ENCODE peak calls at places on chromosome 9, in five cellular contexts. U is suprapubic skin, G is GM12878, H is sigmoid colon, X is transverse colon. J is an unnamed sample.

GRCh38 chr9:13145340-13145739 is 134.2 kb downstream of the MPDZ start:
- DNase-seq in G (no peak), X (no peak), U (no peak), H (no peak), J (no peak)

GRCh38 chr9:31136524-31136923 is 1247.9 kb upstream of the ACO1 start:
- DNase-seq in G (no peak), H (no peak), X (no peak), U (no peak), J (no peak)

GRCh38 chr9:114246558-114246957 is 76.3 kb upstream of the ORM1 start:
- DNase-seq in X (no peak), G (no peak), U (no peak), H (no peak), J (no peak)

GRCh38 chr9:114811301-114811700 is 5.5 kb upstream of the TNFSF15 start:
- DNase-seq in U (no peak), X (no peak), H (no peak), G (no peak), J (no peak)

GRCh38 chr9:121861501-121862180 is 210.2 kb downstream of the DAB2IP start:
- DNase-seq in U (no peak), X (peak), G (no peak), H (no peak), J (no peak)

GRCh38 chr9:127806871-127807270 is 4.2 kb downstream of the FPGS start:
- DNase-seq in H (no peak), G (no peak), U (no peak), X (no peak), J (no peak)

GRCh38 chr9:17723656-17724055 is 144.8 kb downstream of the SH3GL2 start:
- DNase-seq in U (no peak), X (no peak), H (no peak), G (no peak), J (no peak)

GRCh38 chr9:133787749-133788015 is 49.5 kb upstream of the SARDH start:
- DNase-seq in G (peak), U (no peak), X (peak), H (no peak), J (no peak)

GRCh38 chr9:80410106-80410505 is 838.3 kb downstream of the TLE4 start:
- DNase-seq in H (peak), U (no peak), X (no peak), G (no peak), J (peak)

GRCh38 chr9:126217121-126217520 is 109.5 kb upstream of the MVB12B start:
- DNase-seq in U (no peak), X (no peak), H (no peak), G (no peak), J (no peak)

GRCh38 chr9:89744255-89744648 is 139.4 kb downstream of the GADD45G start:
- DNase-seq in X (no peak), U (no peak), H (no peak), G (no peak), J (no peak)

GRCh38 chr9:124016152-124017063 is 4.8 kb downstream of the LHX2 start:
- DNase-seq in H (no peak), G (no peak), X (no peak), U (no peak), J (no peak)

GRCh38 chr9:35110327-35110758 is 5.3 kb downstream of the ATOSB start:
- DNase-seq in H (no peak), G (no peak), U (peak), X (no peak), J (no peak)

GRCh38 chr9:132154925-132155324 is 6.9 kb upstream of the NTNG2 start:
- DNase-seq in G (no peak), U (no peak), X (no peak), H (no peak), J (no peak)

GRCh38 chr9:4119778-4120554 is 179.9 kb downstream of the GLIS3 start:
- DNase-seq in X (no peak), G (no peak), U (no peak), H (no peak), J (no peak)

GRCh38 chr9:78680196-78680595 is 383.3 kb downstream of the PSAT1 start:
- DNase-seq in G (no peak), U (no peak), H (no peak), X (no peak), J (no peak)

GRCh38 chr9:117153021-117153420 is 261.8 kb downstream of the ASTN2 start:
- DNase-seq in X (no peak), H (no peak), U (no peak), G (no peak), J (no peak)

GRCh38 chr9:134396258-134396742 is 70.0 kb downstream of the RXRA start:
- DNase-seq in X (peak), G (peak), H (no peak), U (no peak), J (no peak)

GRCh38 chr9:136599811-136600660 is 54.2 kb upstream of the NOTCH1 start:
- DNase-seq in G (no peak), U (no peak), X (no peak), H (no peak), J (no peak)

GRCh38 chr9:16730162-16730561 is 140.3 kb downstream of the BNC2 start:
- DNase-seq in U (no peak), G (no peak), H (no peak), X (no peak), J (no peak)

GRCh38 chr9:76717611-76718010 is 46.6 kb upstream of the PCA3 start:
- DNase-seq in G (no peak), U (no peak), H (no peak), X (no peak), J (no peak)

GRCh38 chr9:33914887-33915286 is 97.9 kb downstream of the UBE2R2 start:
- DNase-seq in G (no peak), H (no peak), U (no peak), X (no peak), J (no peak)

GRCh38 chr9:98185021-98185567 is 7.3 kb downstream of the CORO2A start:
- DNase-seq in X (no peak), G (no peak), H (no peak), U (no peak), J (no peak)

GRCh38 chr9:14423816-14424261 is 109.9 kb upstream of the NFIB start:
- DNase-seq in H (no peak), X (no peak), G (no peak), U (no peak), J (no peak)

GRCh38 chr9:34047864-34048729 is 590 bp downstream of the UBAP2 start:
- DNase-seq in H (peak), G (no peak), X (peak), U (no peak), J (no peak)

GRCh38 chr9:117678882-117679281 is 25.3 kb upstream of the TLR4 start:
- DNase-seq in H (no peak), G (no peak), U (no peak), X (peak), J (no peak)

GRCh38 chr9:131589993-131590392 is 44.7 kb downstream of the PRRT1B start:
- DNase-seq in U (no peak), G (no peak), X (no peak), H (no peak), J (no peak)

GRCh38 chr9:134164879-134165278 is 515 bp upstream of the RNU6ATAC start:
- DNase-seq in X (no peak), G (no peak), U (no peak), H (no peak), J (no peak)

GRCh38 chr9:90219548-90220118 is 423.0 kb downstream of the DIRAS2 start:
- DNase-seq in U (no peak), G (no peak), H (no peak), X (peak), J (no peak)

GRCh38 chr9:83208065-83208850 is 145.3 kb upstream of the RASEF start:
- DNase-seq in U (no peak), H (no peak), G (no peak), X (no peak), J (no peak)

GRCh38 chr9:37200572-37201005 is 80.2 kb downstream of the ZCCHC7 start:
- DNase-seq in X (no peak), G (no peak), H (no peak), U (no peak), J (no peak)
- H3K27ac ChIP-seq in X (no peak), G (no peak), H (no peak), U (no peak), J (no peak)

GRCh38 chr9:107732781-107733529 is 243.4 kb upstream of the KLF4 start:
- DNase-seq in H (peak), G (no peak), U (no peak), X (no peak), J (peak)
- TF ChIP-seq EP300 in H (no peak), G (no peak), U (no peak), X (no peak), J (no peak)

GRCh38 chr9:112555844-112556482 is 69.3 kb downstream of the KIAA1958 start:
- DNase-seq in U (no peak), X (peak), H (no peak), G (no peak), J (no peak)
- H3K27ac ChIP-seq in U (peak), X (peak), H (no peak), G (no peak), J (no peak)

GRCh38 chr9:21994526-21994995 is at the start of gene CDKN2B-AS1:
- DNase-seq in X (peak), G (no peak), U (no peak), H (no peak), J (peak)
- TF ChIP-seq EP300 in X (no peak), G (no peak), U (no peak), H (no peak), J (no peak)

GRCh38 chr9:109795613-109796012 is 15.6 kb downstream of the PALM2AKAP2 start:
- DNase-seq in G (no peak), U (no peak), H (no peak), X (no peak), J (no peak)

GRCh38 chr9:109799141-109799540 is 19.1 kb downstream of the PALM2AKAP2 start:
- DNase-seq in H (no peak), X (no peak), U (no peak), G (no peak), J (no peak)

GRCh38 chr9:109797006-109797405 is 17.0 kb downstream of the PALM2AKAP2 start:
- DNase-seq in U (no peak), X (no peak), G (no peak), H (no peak), J (no peak)

GRCh38 chr9:109796081-109796480 is 16.1 kb downstream of the PALM2AKAP2 start:
- DNase-seq in G (no peak), U (no peak), H (no peak), X (no peak), J (no peak)

DNA sequence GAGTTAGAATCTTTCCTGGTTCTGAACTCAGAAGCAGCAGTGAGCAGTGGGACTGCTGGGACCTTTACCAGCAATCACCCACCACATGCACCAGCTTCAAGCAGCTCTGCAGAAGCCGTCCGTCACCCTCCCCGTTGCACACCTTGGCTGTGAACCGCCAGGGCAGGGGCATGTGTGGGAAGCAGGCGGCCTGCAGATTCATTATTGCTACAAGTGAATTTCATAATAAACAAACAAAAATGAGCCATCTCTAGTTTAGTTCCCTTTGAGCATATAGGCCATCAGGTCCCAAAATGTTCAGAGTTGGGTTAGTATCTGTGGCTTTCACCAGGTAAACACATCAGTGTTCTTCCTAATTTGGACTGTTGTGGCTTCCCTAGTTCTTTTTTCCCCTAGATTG is 17.5 kb downstream of the PALM2AKAP2 start:
- DNase-seq in H (no peak), G (no peak), U (no peak), X (no peak), J (no peak)
- H3K27ac ChIP-seq in H (no peak), G (no peak), U (no peak), X (no peak), J (no peak)

GRCh38 chr9:107172979-107173347 is 110.1 kb upstream of the RAD23B start:
- DNase-seq in X (no peak), G (peak), U (no peak), H (no peak), J (no peak)

GRCh38 chr9:107174441-107174840 is 108.6 kb upstream of the RAD23B start:
- DNase-seq in G (no peak), X (no peak), U (no peak), H (no peak), J (no peak)

GRCh38 chr9:107173422-107174180 is 109.5 kb upstream of the RAD23B start:
- DNase-seq in H (no peak), U (no peak), G (no peak), X (no peak), J (no peak)

GRCh38 chr9:107170801-107171200 is 112.3 kb upstream of the RAD23B start:
- DNase-seq in H (no peak), X (no peak), U (no peak), G (no peak), J (no peak)

GRCh38 chr9:107172160-107172978 is 110.7 kb upstream of the RAD23B start:
- DNase-seq in U (no peak), H (peak), G (peak), X (peak), J (peak)
- TF ChIP-seq EP300 in U (no peak), H (no peak), G (no peak), X (no peak), J (no peak)

GRCh38 chr9:108934323-108934885 is at the start of gene ABITRAM:
- DNase-seq in G (peak), U (peak), X (peak), H (peak), J (peak)
- H3K27ac ChIP-seq in G (peak), U (peak), X (peak), H (peak), J (peak)

DNA sequence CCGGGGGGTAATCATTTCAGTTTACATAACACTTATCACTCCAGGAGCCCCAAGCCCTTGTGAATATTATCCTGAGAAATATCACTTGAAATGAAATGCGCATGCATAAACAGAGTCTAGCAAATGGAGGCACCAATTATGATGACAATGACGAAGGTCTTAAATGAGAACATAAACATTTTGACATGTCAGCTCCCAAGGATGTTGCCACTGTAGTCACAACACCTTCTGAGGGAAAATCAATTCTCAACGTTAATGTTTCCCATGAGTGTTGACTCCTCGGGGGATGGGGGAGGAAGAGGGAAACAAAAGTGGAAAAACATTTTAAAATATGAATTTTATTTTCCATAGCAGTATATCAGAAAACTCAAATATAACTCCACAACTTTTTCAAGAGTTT is 54.4 kb upstream of the RAD23B start:
- DNase-seq in U (no peak), H (no peak), G (no peak), X (no peak), J (no peak)
- TF ChIP-seq EP300 in U (no peak), H (no peak), G (no peak), X (no peak), J (no peak)

GRCh38 chr9:129254566-129255287 is 76.7 kb upstream of the IER5L start:
- DNase-seq in G (no peak), X (no peak), H (no peak), U (no peak), J (no peak)
- H3K27ac ChIP-seq in G (no peak), X (no peak), H (peak), U (no peak), J (peak)

J was measured in ovary.